ENCODE peak calls at places on chromosomes 11 and 22, in seven cellular contexts. Q, E, H, U, T, Y and W are unnamed samples.
A peak's percentile ranks its signal among the peaks of the same experiment; 100 is the strongest.

GRCh38 chr11:66146940-66147339 is 76.9 kb downstream of the PACS1 start:
- DNase-seq in Q (no peak), E (no peak), H (no peak), U (no peak), T (no peak), Y (no peak), W (no peak)

GRCh38 chr11:77063407-77063806 is 3.4 kb upstream of the CAPN5 start:
- DNase-seq in Q (no peak), E (no peak), H (no peak), U (no peak), T (no peak), Y (no peak), W (no peak)

GRCh38 chr11:14411818-14412217 is 52.8 kb upstream of the RRAS2 start:
- DNase-seq in Q (peak; percentile 49), E (peak; percentile 56), H (no peak), U (no peak), T (no peak), Y (no peak), W (no peak)

GRCh38 chr22:29018293-29019189 is 43.1 kb downstream of the C22orf31 start:
- DNase-seq in Q (no peak), E (no peak), H (no peak), U (no peak), T (no peak), Y (no peak), W (no peak)

GRCh38 chr11:117819096-117820040 is 5.2 kb downstream of the FXYD2 start:
- DNase-seq in Q (peak; percentile 71), E (peak; percentile 52), H (peak; percentile 64), U (peak; percentile 85), T (peak; percentile 23), Y (no peak), W (peak; percentile 83)

GRCh38 chr22:19852177-19852781 is 2.4 kb downstream of the GNB1L start:
- DNase-seq in Q (no peak), E (no peak), H (no peak), U (no peak), T (no peak), Y (no peak), W (no peak)

GRCh38 chr22:46740910-46741785 is 3.1 kb upstream of the CERK start:
- DNase-seq in Q (no peak), E (no peak), H (no peak), U (no peak), T (no peak), Y (no peak), W (no peak)

GRCh38 chr11:17230867-17231851 is 23.4 kb upstream of the PIK3C2A start:
- DNase-seq in Q (no peak), E (no peak), H (no peak), U (no peak), T (no peak), Y (no peak), W (no peak)

GRCh38 chr11:3155691-3156258 is 9.3 kb downstream of the OSBPL5 start:
- DNase-seq in Q (peak; percentile 49), E (peak; percentile 79), H (no peak), U (no peak), T (no peak), Y (no peak), W (no peak)

GRCh38 chr11:86206296-86206695 is 38.3 kb upstream of the EED start:
- DNase-seq in Q (no peak), E (no peak), H (no peak), U (no peak), T (no peak), Y (no peak), W (no peak)

GRCh38 chr11:4619514-4619913 is 11.5 kb upstream of the TRIM68 start:
- DNase-seq in Q (no peak), E (no peak), H (no peak), U (no peak), T (no peak), Y (no peak), W (no peak)

GRCh38 chr11:1041936-1042608 is 5.6 kb upstream of the MUC6 start:
- DNase-seq in Q (no peak), E (no peak), H (no peak), U (no peak), T (no peak), Y (no peak), W (no peak)

GRCh38 chr22:41146573-41146972 is 54.2 kb downstream of the EP300 start:
- DNase-seq in Q (no peak), E (no peak), H (no peak), U (no peak), T (no peak), Y (no peak), W (no peak)

GRCh38 chr11:35558468-35558867 is 33.1 kb upstream of the PAMR1 start:
- DNase-seq in Q (peak; percentile 61), E (no peak), H (no peak), U (no peak), T (no peak), Y (no peak), W (no peak)

GRCh38 chr11:119093666-119093950 is 8.0 kb downstream of the DPAGT1 start:
- DNase-seq in Q (no peak), E (no peak), H (no peak), U (no peak), T (no peak), Y (no peak), W (no peak)

GRCh38 chr11:47861762-47862161 is 13.6 kb upstream of the NUP160 start:
- DNase-seq in Q (peak; percentile 56), E (no peak), H (no peak), U (no peak), T (no peak), Y (no peak), W (no peak)

GRCh38 chr11:20887137-20887536 is 217.8 kb downstream of the NELL1 start:
- DNase-seq in Q (no peak), E (no peak), H (peak; percentile 56), U (no peak), T (no peak), Y (no peak), W (no peak)

GRCh38 chr11:12853652-12854296 is 155.3 kb upstream of the RASSF10 start:
- DNase-seq in Q (no peak), E (no peak), H (no peak), U (no peak), T (no peak), Y (no peak), W (no peak)

GRCh38 chr11:115153135-115153534 is 351.1 kb downstream of the CADM1 start:
- DNase-seq in Q (peak; percentile 20), E (no peak), H (no peak), U (no peak), T (no peak), Y (no peak), W (no peak)

GRCh38 chr11:63516109-63516508 is 10.2 kb downstream of the LGALS12 start:
- DNase-seq in Q (no peak), E (no peak), H (no peak), U (no peak), T (no peak), Y (no peak), W (no peak)

GRCh38 chr22:36335621-36336020 is 52.1 kb downstream of the MYH9 start:
- DNase-seq in Q (no peak), E (no peak), H (no peak), U (no peak), T (no peak), Y (no peak), W (no peak)

GRCh38 chr11:134513585-134514120 is 101.6 kb upstream of the B3GAT1 start:
- DNase-seq in Q (no peak), E (no peak), H (no peak), U (no peak), T (no peak), Y (no peak), W (no peak)